ENCODE peak calls at places on chromosomes 4 and X, in ten cellular contexts. One of them, this sample, is unnamed.

GRCh38 chrX:150365051-150365952 is 2.2 kb downstream of the MAMLD1 start:
- DNase-seq in cardiac fibroblast: peak
- DNase-seq in mesothelial cell of epicardium: no peak
- DNase-seq in brain microvascular endothelial cell: peak
- DNase-seq in Calu3: peak
- DNase-seq in AG04450: no peak
- DNase-seq in ovary: peak
- DNase-seq in heart left ventricle: peak
- DNase-seq in mucosa of descending colon: peak
- DNase-seq in MCF 10A: peak
- DNase-seq in this sample: peak

GRCh38 chr4:48331577-48332340 is 9.6 kb upstream of the SLAIN2 start:
- DNase-seq in AG04450: no peak
- DNase-seq in MCF 10A: peak
- DNase-seq in mesothelial cell of epicardium: no peak
- DNase-seq in Calu3: no peak
- DNase-seq in cardiac fibroblast: peak
- DNase-seq in heart left ventricle: no peak
- DNase-seq in mucosa of descending colon: no peak
- DNase-seq in ovary: no peak
- DNase-seq in brain microvascular endothelial cell: peak
- DNase-seq in this sample: no peak

GRCh38 chr4:171644430-171645057 is 168.7 kb upstream of the GALNTL6 start:
- DNase-seq in ovary: no peak
- DNase-seq in mucosa of descending colon: no peak
- DNase-seq in brain microvascular endothelial cell: no peak
- DNase-seq in heart left ventricle: no peak
- DNase-seq in MCF 10A: no peak
- DNase-seq in Calu3: no peak
- DNase-seq in AG04450: no peak
- DNase-seq in cardiac fibroblast: no peak
- DNase-seq in mesothelial cell of epicardium: no peak
- DNase-seq in this sample: peak

GRCh38 chr4:8185280-8185679 is 13.8 kb upstream of the SH3TC1 start:
- DNase-seq in Calu3: no peak
- DNase-seq in ovary: no peak
- DNase-seq in AG04450: no peak
- DNase-seq in mucosa of descending colon: no peak
- DNase-seq in MCF 10A: peak
- DNase-seq in heart left ventricle: no peak
- DNase-seq in mesothelial cell of epicardium: no peak
- DNase-seq in cardiac fibroblast: peak
- DNase-seq in brain microvascular endothelial cell: peak
- DNase-seq in this sample: no peak

GRCh38 chr4:85030156-85030555 is 63.7 kb upstream of the WDFY3 start:
- DNase-seq in MCF 10A: no peak
- DNase-seq in cardiac fibroblast: no peak
- DNase-seq in mucosa of descending colon: no peak
- DNase-seq in ovary: no peak
- DNase-seq in Calu3: no peak
- DNase-seq in heart left ventricle: no peak
- DNase-seq in mesothelial cell of epicardium: no peak
- DNase-seq in brain microvascular endothelial cell: no peak
- DNase-seq in AG04450: no peak
- DNase-seq in this sample: no peak

GRCh38 chr4:113450681-113451080 is 310.9 kb downstream of the CAMK2D start:
- DNase-seq in AG04450: no peak
- DNase-seq in brain microvascular endothelial cell: no peak
- DNase-seq in Calu3: no peak
- DNase-seq in mesothelial cell of epicardium: no peak
- DNase-seq in cardiac fibroblast: no peak
- DNase-seq in mucosa of descending colon: no peak
- DNase-seq in MCF 10A: no peak
- DNase-seq in ovary: no peak
- DNase-seq in heart left ventricle: no peak
- DNase-seq in this sample: no peak

GRCh38 chr4:108210989-108211725 is 42.4 kb upstream of the LEF1 start:
- DNase-seq in brain microvascular endothelial cell: no peak
- DNase-seq in cardiac fibroblast: peak
- DNase-seq in heart left ventricle: no peak
- DNase-seq in mucosa of descending colon: no peak
- DNase-seq in ovary: no peak
- DNase-seq in Calu3: no peak
- DNase-seq in mesothelial cell of epicardium: no peak
- DNase-seq in AG04450: no peak
- DNase-seq in MCF 10A: no peak
- DNase-seq in this sample: no peak

GRCh38 chrX:69229436-69229835 is 64.2 kb upstream of the PJA1 start:
- DNase-seq in Calu3: no peak
- DNase-seq in ovary: no peak
- DNase-seq in brain microvascular endothelial cell: peak
- DNase-seq in mucosa of descending colon: no peak
- DNase-seq in AG04450: peak
- DNase-seq in cardiac fibroblast: peak
- DNase-seq in mesothelial cell of epicardium: no peak
- DNase-seq in MCF 10A: no peak
- DNase-seq in heart left ventricle: no peak
- DNase-seq in this sample: no peak

GRCh38 chr4:1250527-1250812 is 1.5 kb upstream of the CTBP1 start:
- DNase-seq in MCF 10A: no peak
- DNase-seq in AG04450: no peak
- DNase-seq in mesothelial cell of epicardium: no peak
- DNase-seq in mucosa of descending colon: no peak
- DNase-seq in ovary: no peak
- DNase-seq in cardiac fibroblast: no peak
- DNase-seq in Calu3: no peak
- DNase-seq in heart left ventricle: no peak
- DNase-seq in brain microvascular endothelial cell: no peak
- DNase-seq in this sample: no peak

GRCh38 chrX:134692990-134693389 is 34.7 kb upstream of the PLAC1 start:
- DNase-seq in ovary: no peak
- DNase-seq in mesothelial cell of epicardium: no peak
- DNase-seq in cardiac fibroblast: peak
- DNase-seq in Calu3: no peak
- DNase-seq in mucosa of descending colon: no peak
- DNase-seq in MCF 10A: no peak
- DNase-seq in heart left ventricle: no peak
- DNase-seq in AG04450: no peak
- DNase-seq in brain microvascular endothelial cell: peak
- DNase-seq in this sample: no peak

GRCh38 chr4:76589402-76589801 is 154.4 kb downstream of the SHROOM3 start:
- DNase-seq in Calu3: peak
- DNase-seq in heart left ventricle: no peak
- DNase-seq in ovary: no peak
- DNase-seq in mesothelial cell of epicardium: no peak
- DNase-seq in MCF 10A: no peak
- DNase-seq in AG04450: no peak
- DNase-seq in mucosa of descending colon: peak
- DNase-seq in cardiac fibroblast: peak
- DNase-seq in brain microvascular endothelial cell: no peak
- DNase-seq in this sample: no peak

GRCh38 chr4:77818667-77819408 is at the start of gene CNOT6L:
- DNase-seq in brain microvascular endothelial cell: peak
- DNase-seq in AG04450: no peak
- DNase-seq in cardiac fibroblast: peak
- DNase-seq in mucosa of descending colon: peak
- DNase-seq in mesothelial cell of epicardium: peak
- DNase-seq in heart left ventricle: peak
- DNase-seq in MCF 10A: peak
- DNase-seq in Calu3: peak
- DNase-seq in ovary: peak
- DNase-seq in this sample: peak

GRCh38 chr4:179110356-179110755 is 1668.1 kb upstream of the AGA start:
- DNase-seq in Calu3: peak
- DNase-seq in mucosa of descending colon: no peak
- DNase-seq in mesothelial cell of epicardium: no peak
- DNase-seq in MCF 10A: peak
- DNase-seq in AG04450: peak
- DNase-seq in brain microvascular endothelial cell: peak
- DNase-seq in ovary: no peak
- DNase-seq in cardiac fibroblast: peak
- DNase-seq in heart left ventricle: no peak
- DNase-seq in this sample: no peak

DNA sequence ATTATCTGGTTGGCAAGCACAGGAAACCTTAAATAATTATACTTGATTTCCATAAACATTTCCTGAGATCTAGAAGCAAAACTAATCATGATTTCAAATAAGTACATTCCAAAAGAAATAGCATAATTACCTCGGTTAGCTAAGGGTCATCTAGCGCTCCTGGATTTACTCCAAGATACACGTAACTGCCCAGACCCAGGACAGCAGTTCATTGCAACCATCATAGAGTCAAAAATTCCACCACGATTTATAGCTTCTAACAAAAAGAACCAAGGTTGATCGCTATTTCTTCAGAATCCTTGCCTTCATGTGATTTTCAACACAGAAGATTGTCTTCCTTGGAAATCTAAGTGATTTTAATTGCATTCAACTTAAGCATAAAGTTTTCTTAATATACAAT is 1235.5 kb upstream of the TENM3 start:
- DNase-seq in MCF 10A: no peak
- DNase-seq in ovary: no peak
- DNase-seq in heart left ventricle: no peak
- DNase-seq in AG04450: no peak
- DNase-seq in mesothelial cell of epicardium: no peak
- DNase-seq in cardiac fibroblast: no peak
- DNase-seq in mucosa of descending colon: no peak
- DNase-seq in brain microvascular endothelial cell: peak
- DNase-seq in Calu3: peak
- DNase-seq in this sample: no peak
- TF ChIP-seq CTCF in MCF 10A: no peak
- TF ChIP-seq CTCF in ovary: no peak
- TF ChIP-seq CTCF in heart left ventricle: no peak
- TF ChIP-seq CTCF in AG04450: no peak
- TF ChIP-seq CTCF in mesothelial cell of epicardium: no peak
- TF ChIP-seq CTCF in cardiac fibroblast: no peak
- TF ChIP-seq CTCF in mucosa of descending colon: no peak
- TF ChIP-seq CTCF in brain microvascular endothelial cell: no peak
- TF ChIP-seq CTCF in Calu3: no peak
- TF ChIP-seq CTCF in this sample: no peak

GRCh38 chr4:110620352-110621327 is 2.2 kb downstream of the PITX2 start:
- DNase-seq in AG04450: no peak
- DNase-seq in heart left ventricle: no peak
- DNase-seq in mucosa of descending colon: peak
- DNase-seq in ovary: no peak
- DNase-seq in MCF 10A: no peak
- DNase-seq in mesothelial cell of epicardium: no peak
- DNase-seq in cardiac fibroblast: no peak
- DNase-seq in Calu3: no peak
- DNase-seq in brain microvascular endothelial cell: no peak
- DNase-seq in this sample: no peak
- TF ChIP-seq CTCF in AG04450: no peak
- TF ChIP-seq CTCF in heart left ventricle: no peak
- TF ChIP-seq CTCF in mucosa of descending colon: no peak
- TF ChIP-seq CTCF in ovary: no peak
- TF ChIP-seq CTCF in MCF 10A: no peak
- TF ChIP-seq CTCF in mesothelial cell of epicardium: no peak
- TF ChIP-seq CTCF in cardiac fibroblast: no peak
- TF ChIP-seq CTCF in Calu3: no peak
- TF ChIP-seq CTCF in brain microvascular endothelial cell: peak
- TF ChIP-seq CTCF in this sample: no peak

DNA sequence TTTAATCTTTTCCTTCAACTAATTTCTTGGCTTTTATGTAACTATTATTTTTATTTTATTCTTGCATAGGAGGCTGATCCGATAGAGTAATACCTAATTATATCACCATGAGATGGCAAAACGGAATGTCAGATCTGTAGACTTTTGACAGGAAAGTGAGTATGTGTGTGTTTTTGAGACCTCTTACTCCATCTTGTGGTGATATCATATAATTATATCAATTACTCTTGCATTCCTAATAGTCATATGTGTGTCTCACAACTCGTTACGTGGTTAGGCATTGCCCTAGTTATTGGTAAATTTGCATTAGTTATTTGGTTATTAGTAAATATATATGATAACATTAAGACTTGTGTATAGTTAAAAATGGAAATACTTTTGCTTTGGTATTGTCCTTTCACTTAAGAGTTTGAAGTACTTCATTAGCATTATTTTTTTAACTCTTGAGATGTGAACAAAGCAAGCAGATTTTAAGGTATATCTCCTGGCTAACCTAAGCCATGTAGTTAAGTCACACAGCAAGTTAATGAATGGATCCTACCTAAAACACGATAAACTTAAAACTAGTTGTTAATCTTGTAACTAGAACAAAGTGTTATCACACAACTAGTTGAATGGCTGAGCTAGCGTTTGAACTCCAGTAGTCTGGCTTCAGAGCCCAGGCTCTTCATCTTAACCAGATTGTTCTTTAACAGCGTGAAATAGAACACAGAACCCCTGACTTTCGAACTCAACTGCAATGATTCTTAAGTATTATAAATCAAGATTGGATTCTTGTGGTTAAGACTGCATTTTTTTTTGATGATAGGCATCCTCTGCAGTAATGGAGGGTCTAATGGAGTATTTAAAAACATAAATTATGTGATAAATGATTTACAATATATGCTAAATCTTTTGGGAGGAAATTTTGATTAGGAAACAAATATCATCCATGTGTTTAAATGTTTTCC is 67.1 kb downstream of the PGRMC2 start:
- DNase-seq in ovary: no peak
- DNase-seq in AG04450: peak
- DNase-seq in cardiac fibroblast: peak
- DNase-seq in MCF 10A: peak
- DNase-seq in brain microvascular endothelial cell: peak
- DNase-seq in mesothelial cell of epicardium: no peak
- DNase-seq in mucosa of descending colon: no peak
- DNase-seq in heart left ventricle: no peak
- DNase-seq in Calu3: no peak
- DNase-seq in this sample: peak
- TF ChIP-seq CTCF in ovary: no peak
- TF ChIP-seq CTCF in AG04450: peak
- TF ChIP-seq CTCF in cardiac fibroblast: peak
- TF ChIP-seq CTCF in MCF 10A: peak
- TF ChIP-seq CTCF in brain microvascular endothelial cell: no peak
- TF ChIP-seq CTCF in mesothelial cell of epicardium: no peak
- TF ChIP-seq CTCF in mucosa of descending colon: no peak
- TF ChIP-seq CTCF in heart left ventricle: peak
- TF ChIP-seq CTCF in Calu3: no peak
- TF ChIP-seq CTCF in this sample: peak

DNA sequence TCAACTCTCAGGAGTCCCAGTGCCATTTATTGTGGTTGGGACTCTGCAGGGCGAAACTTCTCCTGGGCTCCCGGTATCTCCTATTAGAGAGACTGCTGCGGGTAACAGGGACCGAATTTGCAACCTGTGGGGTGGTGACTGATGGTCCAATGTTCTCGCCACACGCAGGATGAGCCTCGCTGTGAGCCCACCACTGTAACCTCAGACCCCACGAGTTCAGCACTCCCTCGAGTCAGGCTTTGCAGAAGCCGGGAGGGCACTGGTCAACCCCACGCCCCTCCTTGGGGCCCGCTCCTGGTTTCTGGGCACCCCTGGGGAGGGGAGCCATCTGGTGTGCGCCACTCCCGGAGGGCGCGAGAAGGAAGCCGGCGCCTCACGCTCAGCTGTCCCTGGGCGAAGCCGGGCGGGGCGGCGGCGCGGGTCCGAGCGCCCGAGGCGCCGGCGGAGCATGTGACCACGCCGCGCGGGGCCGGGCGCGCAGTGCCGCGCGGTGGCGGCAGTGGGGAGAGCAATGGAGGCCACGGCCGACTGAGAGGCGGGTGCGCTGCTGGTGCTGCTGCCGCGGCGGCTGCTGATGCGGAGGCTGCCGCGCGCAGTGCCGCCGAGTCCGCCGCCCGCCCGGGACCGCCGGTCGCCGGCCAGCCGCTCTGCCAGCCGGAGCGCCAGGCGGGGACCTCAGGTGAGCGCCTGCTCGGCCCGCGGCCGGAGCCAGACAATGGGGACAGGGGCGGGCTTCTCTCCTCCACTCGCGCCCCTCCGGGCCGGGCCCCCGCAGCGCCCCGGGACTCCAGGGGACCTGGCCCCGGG is 100.1 kb downstream of the CEP135 start:
- DNase-seq in mucosa of descending colon: peak
- DNase-seq in heart left ventricle: peak
- DNase-seq in ovary: peak
- DNase-seq in MCF 10A: peak
- DNase-seq in cardiac fibroblast: peak
- DNase-seq in mesothelial cell of epicardium: peak
- DNase-seq in Calu3: peak
- DNase-seq in brain microvascular endothelial cell: peak
- DNase-seq in AG04450: no peak
- DNase-seq in this sample: peak
- TF ChIP-seq CTCF in mucosa of descending colon: peak
- TF ChIP-seq CTCF in heart left ventricle: no peak
- TF ChIP-seq CTCF in ovary: no peak
- TF ChIP-seq CTCF in MCF 10A: peak
- TF ChIP-seq CTCF in cardiac fibroblast: peak
- TF ChIP-seq CTCF in mesothelial cell of epicardium: no peak
- TF ChIP-seq CTCF in Calu3: no peak
- TF ChIP-seq CTCF in brain microvascular endothelial cell: peak
- TF ChIP-seq CTCF in AG04450: peak
- TF ChIP-seq CTCF in this sample: peak

This sample was measured in GM10248.